ENCODE peak calls at places on chromosomes 11 and 22, in six cellular contexts. H is PC-9, Y is psoas muscle, I is kidney glomerular epithelial cell, B is NCI-H187 treated with DMSO at 0.1 percent for 48 hours, U is EL. D is an unnamed sample.

GRCh38 chr11:134471341-134472187 is 59.5 kb upstream of the B3GAT1 start:
- DNase-seq in H (no peak), Y (no peak), I (no peak), B (no peak), U (no peak), D (no peak)

GRCh38 chr11:69382131-69383128 is 88.5 kb downstream of the MYEOV start:
- DNase-seq in H (peak), Y (peak), I (no peak), B (no peak), U (peak), D (no peak)

GRCh38 chr22:43481528-43482309 is 69.9 kb downstream of the MPPED1 start:
- DNase-seq in H (no peak), Y (no peak), I (no peak), B (no peak), U (no peak), D (no peak)

GRCh38 chr11:78830277-78830676 is 255.6 kb upstream of the NARS2 start:
- DNase-seq in H (no peak), Y (no peak), I (no peak), B (no peak), U (no peak), D (no peak)

GRCh38 chr22:24428751-24429410 is 1.5 kb downstream of the ADORA2A start:
- DNase-seq in H (no peak), Y (peak), I (no peak), B (no peak), U (no peak), D (no peak)

GRCh38 chr22:36244522-36245391 is 5.4 kb upstream of the APOL2 start:
- DNase-seq in H (no peak), Y (peak), I (no peak), B (no peak), U (peak), D (no peak)

GRCh38 chr11:76620471-76620870 is 50.1 kb downstream of the LRRC32 start:
- DNase-seq in H (no peak), Y (no peak), I (peak), B (no peak), U (peak), D (peak)

GRCh38 chr11:115334932-115335788 is 169.1 kb downstream of the CADM1 start:
- DNase-seq in H (no peak), Y (no peak), I (peak), B (no peak), U (peak), D (no peak)

GRCh38 chr11:83663446-83663845 is 377.3 kb upstream of the CCDC90B start:
- DNase-seq in H (no peak), Y (no peak), I (no peak), B (no peak), U (no peak), D (peak)

GRCh38 chr11:23502389-23502788 is 642.1 kb upstream of the CCDC179 start:
- DNase-seq in H (no peak), Y (no peak), I (no peak), B (no peak), U (no peak), D (no peak)